ENCODE peak calls at places on chromosomes 3 and 15, in eight cellular contexts. W, P, H, R, C, N, I and K are unnamed samples.

GRCh38 chr15:60751985-60752952 is 273.3 kb upstream of the ICE2 start:
- DNase-seq in W (peak; percentile 43), P (no peak), H (peak; percentile 57), R (peak; percentile 57), C (no peak), N (peak; percentile 49), I (no peak), K (no peak)

GRCh38 chr15:72098076-72098475 is 19.9 kb downstream of the MYO9A start:
- DNase-seq in W (no peak), P (no peak), H (no peak), R (peak; percentile 39), C (no peak), N (no peak), I (no peak), K (no peak)

GRCh38 chr15:51536965-51537574 is 85.5 kb downstream of the DMXL2 start:
- DNase-seq in W (no peak), P (no peak), H (peak; percentile 17), R (no peak), C (no peak), N (no peak), I (peak; percentile 28), K (no peak)

GRCh38 chr3:24365168-24365567 is 129.5 kb downstream of the THRB start:
- DNase-seq in W (no peak), P (no peak), H (peak; percentile 51), R (peak; percentile 77), C (no peak), N (peak; percentile 4), I (no peak), K (no peak)

GRCh38 chr3:52529376-52530333 is 4.0 kb downstream of the NT5DC2 start:
- DNase-seq in W (no peak), P (no peak), H (no peak), R (peak; percentile 43), C (no peak), N (no peak), I (no peak), K (no peak)

GRCh38 chr3:66400381-66401156 is 100.3 kb downstream of the LRIG1 start:
- DNase-seq in W (no peak), P (no peak), H (no peak), R (no peak), C (no peak), N (no peak), I (no peak), K (no peak)

GRCh38 chr3:9340450-9341009 is 22.3 kb upstream of the THUMPD3 start:
- DNase-seq in W (no peak), P (no peak), H (peak; percentile 49), R (peak; percentile 85), C (no peak), N (no peak), I (no peak), K (no peak)

GRCh38 chr15:67839358-67839928 is 402 bp downstream of the RNU6-1 start:
- DNase-seq in W (peak; percentile 27), P (peak; percentile 71), H (peak; percentile 71), R (peak; percentile 28), C (peak; percentile 93), N (peak; percentile 33), I (no peak), K (no peak)

GRCh38 chr3:122598556-122598955 is 21.1 kb downstream of the PARP15 start:
- DNase-seq in W (no peak), P (no peak), H (no peak), R (no peak), C (no peak), N (no peak), I (no peak), K (no peak)

GRCh38 chr15:60973637-60974415 is 255.3 kb downstream of the RORA start:
- DNase-seq in W (no peak), P (no peak), H (no peak), R (peak; percentile 66), C (no peak), N (no peak), I (no peak), K (no peak)